ENCODE peak calls at places on chromosomes 1 and 21, in ten cellular contexts. R is fibroblast of villous mesenchyme, O is PC-3, F is small intestine, G is lower lobe of right lung, I is epithelial cell of esophagus, Z is neural progenitor cell, D is IMR-90, N is AG04450, T is fibroblast of lung. C is an unnamed sample.

GRCh38 chr21:34956416-34957316 is 92.4 kb downstream of the RUNX1 start:
- DNase-seq in R (no peak), O (peak), F (peak), G (no peak), I (no peak), Z (no peak), D (no peak), N (no peak), T (no peak), C (no peak)

GRCh38 chr1:91697322-91698260 is 188.4 kb downstream of the TGFBR3 start:
- DNase-seq in R (peak), O (no peak), F (peak), G (no peak), I (peak), Z (no peak), D (peak), N (no peak), T (peak), C (no peak)

GRCh38 chr1:53783056-53783455 is 44.1 kb upstream of the GLIS1 start:
- DNase-seq in R (no peak), O (no peak), F (no peak), G (no peak), I (peak), Z (no peak), D (peak), N (no peak), T (peak), C (no peak)

GRCh38 chr1:180247061-180247460 is 17.0 kb downstream of the LHX4 start:
- DNase-seq in R (no peak), O (peak), F (no peak), G (peak), I (peak), Z (no peak), D (peak), N (no peak), T (no peak), C (no peak)

GRCh38 chr1:117146570-117147340 is 25.2 kb upstream of the TRIM45 start:
- DNase-seq in R (peak), O (peak), F (no peak), G (no peak), I (peak), Z (no peak), D (peak), N (peak), T (peak), C (no peak)

GRCh38 chr1:27959792-27960603 is at the start of gene XKR8:
- DNase-seq in R (peak), O (peak), F (peak), G (peak), I (peak), Z (peak), D (peak), N (peak), T (peak), C (no peak)

GRCh38 chr1:94698759-94699502 is 121.2 kb upstream of the SLC44A3 start:
- DNase-seq in R (peak), O (peak), F (no peak), G (no peak), I (peak), Z (no peak), D (peak), N (peak), T (peak), C (no peak)

GRCh38 chr1:37399205-37399604 is 75.2 kb upstream of the ZC3H12A start:
- DNase-seq in R (no peak), O (no peak), F (no peak), G (no peak), I (no peak), Z (no peak), D (no peak), N (no peak), T (no peak), C (no peak)

GRCh38 chr1:86848654-86849053 is 65.3 kb downstream of the SELENOF start:
- DNase-seq in R (no peak), O (no peak), F (no peak), G (no peak), I (no peak), Z (no peak), D (no peak), N (no peak), T (no peak), C (no peak)

GRCh38 chr1:119662034-119662437 is 14.0 kb upstream of the ZNF697 start:
- DNase-seq in R (no peak), O (peak), F (peak), G (no peak), I (no peak), Z (no peak), D (no peak), N (no peak), T (no peak), C (no peak)

GRCh38 chr1:113190930-113191329 is 117.9 kb downstream of the LRIG2 start:
- DNase-seq in R (peak), O (no peak), F (no peak), G (no peak), I (no peak), Z (no peak), D (no peak), N (no peak), T (no peak), C (no peak)

GRCh38 chr1:168419746-168420145 is 124.1 kb downstream of the XCL2 start:
- DNase-seq in R (no peak), O (no peak), F (no peak), G (no peak), I (no peak), Z (no peak), D (no peak), N (no peak), T (peak), C (no peak)

GRCh38 chr1:21069549-21069948 is 107.1 kb downstream of the EIF4G3 start:
- DNase-seq in R (peak), O (no peak), F (no peak), G (no peak), I (no peak), Z (no peak), D (peak), N (peak), T (peak), C (no peak)

GRCh38 chr1:218585565-218586184 is 240.5 kb downstream of the TGFB2 start:
- DNase-seq in R (peak), O (peak), F (no peak), G (no peak), I (peak), Z (peak), D (peak), N (peak), T (peak), C (no peak)

GRCh38 chr1:184379111-184379752 is 7.6 kb upstream of the C1orf21 start:
- DNase-seq in R (no peak), O (peak), F (no peak), G (no peak), I (peak), Z (no peak), D (no peak), N (no peak), T (no peak), C (no peak)

GRCh38 chr1:5646486-5646885 is 345.7 kb downstream of the NPHP4 start:
- DNase-seq in R (no peak), O (no peak), F (no peak), G (no peak), I (no peak), Z (no peak), D (no peak), N (no peak), T (no peak), C (no peak)

GRCh38 chr1:65904681-65905083 is 112.0 kb downstream of the PDE4B start:
- DNase-seq in R (peak), O (no peak), F (no peak), G (no peak), I (peak), Z (no peak), D (peak), N (no peak), T (no peak), C (no peak)

GRCh38 chr1:153400244-153400643 is 9.4 kb upstream of the S100A8 start:
- DNase-seq in R (no peak), O (no peak), F (no peak), G (no peak), I (peak), Z (no peak), D (no peak), N (no peak), T (no peak), C (no peak)

GRCh38 chr1:9271861-9272595 is 20.7 kb upstream of the SPSB1 start:
- DNase-seq in R (no peak), O (no peak), F (no peak), G (no peak), I (no peak), Z (no peak), D (no peak), N (no peak), T (no peak), C (no peak)

GRCh38 chr1:1165900-1166421 is 7.7 kb upstream of the TTLL10 start:
- DNase-seq in R (no peak), O (peak), F (no peak), G (no peak), I (no peak), Z (no peak), D (no peak), N (no peak), T (no peak), C (no peak)

GRCh38 chr1:59455206-59455605 is 158.3 kb downstream of the FGGY start:
- DNase-seq in R (no peak), O (peak), F (peak), G (no peak), I (peak), Z (no peak), D (peak), N (peak), T (peak), C (no peak)

DNA sequence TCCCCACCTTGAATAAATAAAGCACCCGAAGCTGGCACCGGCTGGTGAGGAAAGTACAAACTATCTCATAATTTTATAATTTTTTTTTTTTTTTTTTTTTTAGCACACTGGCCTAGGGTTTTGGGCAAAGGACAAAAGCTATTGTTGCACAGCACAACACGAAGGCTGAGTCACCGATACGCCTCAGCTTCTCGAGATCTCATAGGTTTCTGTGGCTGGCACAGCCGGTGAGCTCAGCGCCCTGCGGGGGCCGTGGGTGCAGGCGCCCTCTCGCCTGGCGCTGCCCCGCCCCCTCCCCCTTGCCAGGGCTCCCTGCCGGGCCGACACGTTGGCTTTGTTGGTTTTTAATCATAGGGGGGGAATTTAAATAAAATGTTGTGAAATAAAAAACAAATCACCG is 17.2 kb downstream of the CASZ1 start:
- DNase-seq in R (no peak), O (peak), F (peak), G (peak), I (peak), Z (no peak), D (no peak), N (no peak), T (peak), C (no peak)
- H3K4me3 ChIP-seq in R (no peak), O (peak), F (no peak), G (no peak), I (peak), Z (no peak), D (no peak), N (no peak), T (no peak), C (no peak)

GRCh38 chr1:61215676-61216289 is 133.4 kb downstream of the NFIA start:
- DNase-seq in R (no peak), O (no peak), F (peak), G (no peak), I (no peak), Z (no peak), D (no peak), N (no peak), T (no peak), C (no peak)
- H3K4me3 ChIP-seq in R (no peak), O (no peak), F (no peak), G (no peak), I (no peak), Z (no peak), D (no peak), N (no peak), T (no peak), C (no peak)

GRCh38 chr1:150762559-150762958 is 3.0 kb downstream of the CTSS start:
- DNase-seq in R (peak), O (no peak), F (no peak), G (no peak), I (no peak), Z (no peak), D (no peak), N (no peak), T (no peak), C (no peak)
- H3K4me3 ChIP-seq in R (no peak), O (no peak), F (no peak), G (peak), I (no peak), Z (no peak), D (no peak), N (no peak), T (no peak), C (no peak)

DNA sequence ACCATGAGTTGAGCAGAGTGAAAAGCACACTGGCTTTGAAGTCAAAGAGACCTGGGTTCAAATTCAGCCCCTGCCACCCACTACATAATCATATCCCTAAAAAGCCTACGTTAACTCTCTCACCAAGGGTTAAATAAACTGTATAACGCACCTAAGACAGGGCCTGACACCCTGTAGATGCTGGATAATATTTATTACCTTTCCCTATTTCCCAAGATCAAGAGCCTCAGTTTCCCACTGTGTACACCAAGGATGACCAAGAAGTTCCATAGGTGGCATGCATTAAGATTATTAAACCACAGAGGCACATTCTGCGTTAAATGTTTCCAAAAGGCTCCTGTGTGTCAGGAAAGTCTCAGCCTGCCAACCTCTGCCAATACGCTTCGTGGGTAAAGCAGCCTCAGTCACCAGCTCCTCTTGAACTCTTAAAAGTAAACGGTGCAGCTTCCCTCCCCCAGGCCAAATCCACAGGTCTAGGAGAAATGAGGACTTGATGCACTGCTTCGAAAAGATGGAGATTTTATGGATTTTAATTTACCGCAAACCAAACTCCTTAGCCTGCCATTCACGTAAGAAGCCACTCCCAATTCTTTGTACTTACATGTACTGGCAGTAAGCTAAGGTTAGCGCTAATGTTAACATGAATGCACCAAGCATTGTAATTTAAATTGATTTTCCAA is 2.7 kb downstream of the USP24 start:
- DNase-seq in R (no peak), O (peak), F (peak), G (no peak), I (peak), Z (no peak), D (no peak), N (no peak), T (peak), C (no peak)
- H3K4me3 ChIP-seq in R (peak), O (peak), F (peak), G (peak), I (peak), Z (peak), D (no peak), N (no peak), T (peak), C (peak)

DNA sequence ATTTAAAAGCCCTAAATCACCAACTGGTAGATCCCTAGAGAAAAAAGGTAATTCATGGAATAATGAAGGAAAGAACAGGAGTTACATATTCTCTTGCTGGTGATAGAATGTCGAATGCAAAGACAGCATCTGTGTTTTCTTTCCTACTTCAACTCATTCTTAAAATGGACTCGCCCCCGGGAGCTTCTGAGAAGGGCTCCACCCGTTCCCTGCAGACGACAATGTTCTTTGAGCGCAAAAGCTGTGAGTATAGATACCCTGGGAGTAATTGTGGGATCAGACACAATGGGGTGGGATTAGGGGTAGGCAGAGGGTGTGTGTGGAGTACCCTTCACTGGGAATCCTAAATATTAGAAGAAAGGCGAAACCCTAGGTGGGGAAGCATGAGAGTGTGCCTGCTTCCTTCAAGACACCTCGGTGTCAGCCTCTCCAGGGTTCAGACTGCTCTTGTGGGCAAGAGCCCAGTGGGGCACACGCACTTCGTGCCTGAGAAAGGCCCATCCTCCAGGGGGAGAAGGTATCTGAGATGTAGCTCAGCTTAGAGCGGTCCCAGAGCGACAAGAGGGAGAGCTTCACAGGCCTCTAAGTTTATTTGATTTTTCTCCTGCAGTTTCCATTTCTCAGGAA is 123.3 kb upstream of the DPYD start:
- DNase-seq in R (no peak), O (no peak), F (no peak), G (no peak), I (no peak), Z (no peak), D (no peak), N (no peak), T (no peak), C (no peak)
- H3K4me3 ChIP-seq in R (no peak), O (no peak), F (no peak), G (no peak), I (no peak), Z (no peak), D (peak), N (peak), T (peak), C (no peak)

GRCh38 chr1:248406721-248407692 is 4.2 kb downstream of the OR2T1 start:
- DNase-seq in R (no peak), O (no peak), F (no peak), G (no peak), I (no peak), Z (no peak), D (no peak), N (no peak), T (no peak), C (no peak)

GRCh38 chr1:248404024-248404423 is 1.2 kb downstream of the OR2T1 start:
- DNase-seq in R (peak), O (no peak), F (no peak), G (no peak), I (peak), Z (no peak), D (peak), N (no peak), T (peak), C (no peak)

GRCh38 chr1:248402748-248403147 is at the start of gene OR2T1:
- DNase-seq in R (no peak), O (no peak), F (no peak), G (no peak), I (no peak), Z (no peak), D (no peak), N (no peak), T (no peak), C (no peak)
- H3K4me3 ChIP-seq in R (no peak), O (no peak), F (no peak), G (no peak), I (no peak), Z (no peak), D (no peak), N (no peak), T (no peak), C (no peak)

GRCh38 chr1:62686822-62687221 is 1.4 kb downstream of the DOCK7 start:
- DNase-seq in R (no peak), O (no peak), F (no peak), G (no peak), I (no peak), Z (no peak), D (no peak), N (no peak), T (no peak), C (no peak)
- H3K4me3 ChIP-seq in R (peak), O (peak), F (no peak), G (peak), I (peak), Z (peak), D (peak), N (peak), T (peak), C (peak)

GRCh38 chr1:202551683-202552082 is 158.6 kb downstream of the SYT2 start:
- DNase-seq in R (no peak), O (peak), F (no peak), G (no peak), I (no peak), Z (no peak), D (no peak), N (no peak), T (no peak), C (no peak)

GRCh38 chr1:202553560-202554038 is 156.7 kb downstream of the SYT2 start:
- DNase-seq in R (peak), O (no peak), F (peak), G (no peak), I (no peak), Z (no peak), D (peak), N (no peak), T (peak), C (no peak)
- H3K4me3 ChIP-seq in R (no peak), O (no peak), F (no peak), G (no peak), I (no peak), Z (no peak), D (no peak), N (no peak), T (no peak), C (peak)